ENCODE peak calls at places on chromosomes 4 and X, in ten cellular contexts. One of them, this sample, is unnamed.

GRCh38 chr4:1792158-1792831 is 798 bp upstream of the FGFR3 start:
- DNase-seq in effector memory CD8-positive, alpha-beta T cell: no peak
- DNase-seq in midbrain: no peak
- DNase-seq in fibroblast of lung: no peak
- DNase-seq in osteocyte: no peak
- DNase-seq in NCI-H1436: no peak
- DNase-seq in gastrocnemius medialis: no peak
- DNase-seq in neural crest cell: no peak
- DNase-seq in lower leg skin: no peak
- DNase-seq in Ammon's horn: no peak
- DNase-seq in this sample: no peak

GRCh38 chrX:150257348-150258175 is 105.6 kb upstream of the MAMLD1 start:
- DNase-seq in lower leg skin: peak; percentile 76
- DNase-seq in osteocyte: peak; percentile 54
- DNase-seq in midbrain: no peak
- DNase-seq in gastrocnemius medialis: no peak
- DNase-seq in NCI-H1436: no peak
- DNase-seq in Ammon's horn: no peak
- DNase-seq in neural crest cell: no peak
- DNase-seq in fibroblast of lung: no peak
- DNase-seq in effector memory CD8-positive, alpha-beta T cell: no peak
- DNase-seq in this sample: no peak

GRCh38 chrX:44570524-44570923 is 27.9 kb upstream of the FUNDC1 start:
- DNase-seq in midbrain: no peak
- DNase-seq in NCI-H1436: no peak
- DNase-seq in gastrocnemius medialis: no peak
- DNase-seq in lower leg skin: no peak
- DNase-seq in fibroblast of lung: peak; percentile 54
- DNase-seq in osteocyte: no peak
- DNase-seq in effector memory CD8-positive, alpha-beta T cell: no peak
- DNase-seq in neural crest cell: no peak
- DNase-seq in Ammon's horn: peak; percentile 3
- DNase-seq in this sample: peak; percentile 0

GRCh38 chr4:3388461-3389185 is 53.1 kb upstream of the HGFAC start:
- DNase-seq in gastrocnemius medialis: no peak
- DNase-seq in NCI-H1436: no peak
- DNase-seq in neural crest cell: peak; percentile 34
- DNase-seq in midbrain: peak; percentile 23
- DNase-seq in fibroblast of lung: peak; percentile 60
- DNase-seq in osteocyte: no peak
- DNase-seq in Ammon's horn: no peak
- DNase-seq in effector memory CD8-positive, alpha-beta T cell: no peak
- DNase-seq in lower leg skin: peak; percentile 84
- DNase-seq in this sample: peak; percentile 97

GRCh38 chr4:15293678-15294077 is 134.2 kb upstream of the C1QTNF7 start:
- DNase-seq in NCI-H1436: no peak
- DNase-seq in neural crest cell: no peak
- DNase-seq in lower leg skin: no peak
- DNase-seq in effector memory CD8-positive, alpha-beta T cell: no peak
- DNase-seq in osteocyte: no peak
- DNase-seq in midbrain: no peak
- DNase-seq in gastrocnemius medialis: no peak
- DNase-seq in fibroblast of lung: no peak
- DNase-seq in Ammon's horn: no peak
- DNase-seq in this sample: no peak

GRCh38 chr4:45869199-45869598 is 254.7 kb downstream of the GABRG1 start:
- DNase-seq in midbrain: no peak
- DNase-seq in Ammon's horn: no peak
- DNase-seq in gastrocnemius medialis: no peak
- DNase-seq in osteocyte: no peak
- DNase-seq in NCI-H1436: no peak
- DNase-seq in fibroblast of lung: no peak
- DNase-seq in neural crest cell: no peak
- DNase-seq in effector memory CD8-positive, alpha-beta T cell: no peak
- DNase-seq in lower leg skin: no peak
- DNase-seq in this sample: no peak

GRCh38 chr4:8378776-8379175 is 61.7 kb downstream of the ACOX3 start:
- DNase-seq in osteocyte: no peak
- DNase-seq in gastrocnemius medialis: no peak
- DNase-seq in midbrain: no peak
- DNase-seq in Ammon's horn: no peak
- DNase-seq in fibroblast of lung: no peak
- DNase-seq in NCI-H1436: no peak
- DNase-seq in lower leg skin: no peak
- DNase-seq in effector memory CD8-positive, alpha-beta T cell: no peak
- DNase-seq in neural crest cell: no peak
- DNase-seq in this sample: no peak

GRCh38 chr4:14254806-14255445 is 627.4 kb upstream of the BOD1L1 start:
- DNase-seq in NCI-H1436: no peak
- DNase-seq in lower leg skin: no peak
- DNase-seq in effector memory CD8-positive, alpha-beta T cell: no peak
- DNase-seq in Ammon's horn: peak; percentile 55
- DNase-seq in osteocyte: no peak
- DNase-seq in midbrain: peak; percentile 30
- DNase-seq in gastrocnemius medialis: no peak
- DNase-seq in fibroblast of lung: no peak
- DNase-seq in neural crest cell: no peak
- DNase-seq in this sample: no peak

GRCh38 chr4:2413821-2414610 is 4.4 kb downstream of the ZFYVE28 start:
- DNase-seq in midbrain: no peak
- DNase-seq in effector memory CD8-positive, alpha-beta T cell: peak; percentile 35
- DNase-seq in neural crest cell: no peak
- DNase-seq in Ammon's horn: no peak
- DNase-seq in osteocyte: no peak
- DNase-seq in fibroblast of lung: no peak
- DNase-seq in gastrocnemius medialis: no peak
- DNase-seq in NCI-H1436: no peak
- DNase-seq in lower leg skin: no peak
- DNase-seq in this sample: no peak

GRCh38 chrX:13550346-13550745 is 19.1 kb upstream of the EGFL6 start:
- DNase-seq in effector memory CD8-positive, alpha-beta T cell: no peak
- DNase-seq in midbrain: no peak
- DNase-seq in neural crest cell: no peak
- DNase-seq in NCI-H1436: no peak
- DNase-seq in fibroblast of lung: no peak
- DNase-seq in osteocyte: no peak
- DNase-seq in gastrocnemius medialis: no peak
- DNase-seq in Ammon's horn: no peak
- DNase-seq in lower leg skin: no peak
- DNase-seq in this sample: no peak

GRCh38 chrX:9369802-9370291 is 95.0 kb upstream of the TBL1X start:
- DNase-seq in NCI-H1436: no peak
- DNase-seq in Ammon's horn: no peak
- DNase-seq in effector memory CD8-positive, alpha-beta T cell: no peak
- DNase-seq in osteocyte: no peak
- DNase-seq in fibroblast of lung: no peak
- DNase-seq in gastrocnemius medialis: no peak
- DNase-seq in lower leg skin: no peak
- DNase-seq in neural crest cell: no peak
- DNase-seq in midbrain: no peak
- DNase-seq in this sample: no peak

GRCh38 chr4:87657525-87657924 is 7.4 kb downstream of the DMP1 start:
- DNase-seq in neural crest cell: no peak
- DNase-seq in NCI-H1436: no peak
- DNase-seq in fibroblast of lung: peak; percentile 61
- DNase-seq in lower leg skin: no peak
- DNase-seq in Ammon's horn: no peak
- DNase-seq in effector memory CD8-positive, alpha-beta T cell: no peak
- DNase-seq in gastrocnemius medialis: no peak
- DNase-seq in midbrain: no peak
- DNase-seq in osteocyte: no peak
- DNase-seq in this sample: peak; percentile 69

GRCh38 chr4:8402640-8403039 is 37.9 kb downstream of the ACOX3 start:
- DNase-seq in midbrain: no peak
- DNase-seq in effector memory CD8-positive, alpha-beta T cell: no peak
- DNase-seq in lower leg skin: no peak
- DNase-seq in osteocyte: no peak
- DNase-seq in fibroblast of lung: no peak
- DNase-seq in NCI-H1436: no peak
- DNase-seq in neural crest cell: no peak
- DNase-seq in Ammon's horn: no peak
- DNase-seq in gastrocnemius medialis: no peak
- DNase-seq in this sample: no peak

GRCh38 chrX:153102436-153102835 is 30.2 kb downstream of the PNMA6A start:
- DNase-seq in lower leg skin: no peak
- DNase-seq in Ammon's horn: no peak
- DNase-seq in neural crest cell: no peak
- DNase-seq in NCI-H1436: no peak
- DNase-seq in fibroblast of lung: no peak
- DNase-seq in effector memory CD8-positive, alpha-beta T cell: no peak
- DNase-seq in midbrain: no peak
- DNase-seq in gastrocnemius medialis: no peak
- DNase-seq in osteocyte: no peak
- DNase-seq in this sample: no peak

GRCh38 chrX:67720344-67720743 is 176.5 kb downstream of the AR start:
- DNase-seq in neural crest cell: no peak
- DNase-seq in osteocyte: no peak
- DNase-seq in effector memory CD8-positive, alpha-beta T cell: no peak
- DNase-seq in Ammon's horn: no peak
- DNase-seq in fibroblast of lung: no peak
- DNase-seq in NCI-H1436: no peak
- DNase-seq in midbrain: no peak
- DNase-seq in gastrocnemius medialis: no peak
- DNase-seq in lower leg skin: no peak
- DNase-seq in this sample: no peak

GRCh38 chrX:7059214-7059838 is 88.2 kb upstream of the STS start:
- DNase-seq in midbrain: no peak
- DNase-seq in NCI-H1436: no peak
- DNase-seq in gastrocnemius medialis: no peak
- DNase-seq in osteocyte: no peak
- DNase-seq in lower leg skin: no peak
- DNase-seq in Ammon's horn: no peak
- DNase-seq in neural crest cell: no peak
- DNase-seq in fibroblast of lung: no peak
- DNase-seq in effector memory CD8-positive, alpha-beta T cell: no peak
- DNase-seq in this sample: no peak

GRCh38 chrX:16124201-16124600 is 836 bp downstream of the GRPR start:
- DNase-seq in lower leg skin: no peak
- DNase-seq in osteocyte: no peak
- DNase-seq in gastrocnemius medialis: no peak
- DNase-seq in fibroblast of lung: no peak
- DNase-seq in NCI-H1436: no peak
- DNase-seq in neural crest cell: no peak
- DNase-seq in midbrain: no peak
- DNase-seq in Ammon's horn: no peak
- DNase-seq in effector memory CD8-positive, alpha-beta T cell: no peak
- DNase-seq in this sample: no peak

GRCh38 chrX:49792376-49792775 is 36.7 kb upstream of the PAGE4 start:
- DNase-seq in NCI-H1436: no peak
- DNase-seq in fibroblast of lung: no peak
- DNase-seq in midbrain: no peak
- DNase-seq in lower leg skin: no peak
- DNase-seq in neural crest cell: no peak
- DNase-seq in osteocyte: no peak
- DNase-seq in Ammon's horn: no peak
- DNase-seq in gastrocnemius medialis: no peak
- DNase-seq in effector memory CD8-positive, alpha-beta T cell: no peak
- DNase-seq in this sample: no peak

GRCh38 chr4:1523033-1523432 is 116.8 kb upstream of the NKX1-1 start:
- DNase-seq in osteocyte: no peak
- DNase-seq in effector memory CD8-positive, alpha-beta T cell: no peak
- DNase-seq in midbrain: no peak
- DNase-seq in neural crest cell: no peak
- DNase-seq in gastrocnemius medialis: no peak
- DNase-seq in NCI-H1436: no peak
- DNase-seq in lower leg skin: no peak
- DNase-seq in fibroblast of lung: no peak
- DNase-seq in Ammon's horn: no peak
- DNase-seq in this sample: no peak

GRCh38 chrX:11137543-11138139 is 26.5 kb downstream of the HCCS start:
- DNase-seq in neural crest cell: no peak
- DNase-seq in midbrain: peak; percentile 24
- DNase-seq in lower leg skin: no peak
- DNase-seq in effector memory CD8-positive, alpha-beta T cell: peak; percentile 16
- DNase-seq in NCI-H1436: peak; percentile 1
- DNase-seq in gastrocnemius medialis: no peak
- DNase-seq in Ammon's horn: no peak
- DNase-seq in osteocyte: no peak
- DNase-seq in fibroblast of lung: peak; percentile 75
- DNase-seq in this sample: no peak

GRCh38 chr4:98446499-98447375 is 185.6 kb downstream of the RAP1GDS1 start:
- DNase-seq in effector memory CD8-positive, alpha-beta T cell: peak; percentile 62
- DNase-seq in Ammon's horn: no peak
- DNase-seq in fibroblast of lung: peak; percentile 60
- DNase-seq in gastrocnemius medialis: no peak
- DNase-seq in lower leg skin: no peak
- DNase-seq in neural crest cell: no peak
- DNase-seq in midbrain: no peak
- DNase-seq in NCI-H1436: no peak
- DNase-seq in osteocyte: no peak
- DNase-seq in this sample: peak; percentile 14

GRCh38 chr4:114535725-114536124 is 62.9 kb upstream of the UGT8 start:
- DNase-seq in lower leg skin: no peak
- DNase-seq in midbrain: peak; percentile 62
- DNase-seq in Ammon's horn: peak; percentile 35
- DNase-seq in effector memory CD8-positive, alpha-beta T cell: no peak
- DNase-seq in NCI-H1436: no peak
- DNase-seq in neural crest cell: no peak
- DNase-seq in fibroblast of lung: no peak
- DNase-seq in gastrocnemius medialis: no peak
- DNase-seq in osteocyte: no peak
- DNase-seq in this sample: no peak